ENCODE peak calls at places on chromosomes 11 and 22, in four cellular contexts. A is Panc1, O is BE2C, W is epithelial cell of proximal tubule. I is an unnamed sample.

GRCh38 chr11:71454470-71455113 is 1.6 kb downstream of the NADSYN1 start:
- DNase-seq in O (no peak), W (no peak), A (no peak), I (peak)

GRCh38 chr22:17476838-17477237 is 86.5 kb upstream of the SLC25A18 start:
- DNase-seq in O (no peak), W (no peak), A (no peak), I (no peak)

GRCh38 chr22:26447594-26448329 is 18.7 kb downstream of the ASPHD2 start:
- DNase-seq in W (no peak), O (no peak), A (no peak), I (no peak)

GRCh38 chr22:38299001-38299651 is 18.1 kb downstream of the CSNK1E start:
- DNase-seq in O (no peak), W (no peak), A (no peak), I (no peak)

GRCh38 chr11:120137611-120138521 is at the start of gene TRIM29:
- DNase-seq in O (no peak), A (no peak), W (no peak), I (no peak)

GRCh38 chr11:60950933-60951610 is 904 bp downstream of the SLC15A3 start:
- DNase-seq in O (no peak), A (no peak), W (no peak), I (no peak)

GRCh38 chr11:130278151-130278550 is 36.6 kb downstream of the ZBTB44 start:
- DNase-seq in W (no peak), O (no peak), A (no peak), I (no peak)

GRCh38 chr11:116427903-116428637 is 344.7 kb downstream of the BUD13 start:
- DNase-seq in A (no peak), O (peak), W (no peak), I (no peak)

GRCh38 chr11:67572305-67572704 is 11.3 kb upstream of the GSTP1 start:
- DNase-seq in W (no peak), A (no peak), O (no peak), I (no peak)
- TF ChIP-seq CTCF in W (no peak), A (no peak), O (no peak), I (no peak)

GRCh38 chr11:332651-333480 is 12.2 kb upstream of the IFITM3 start:
- DNase-seq in W (no peak), O (no peak), A (no peak), I (no peak)
- TF ChIP-seq CTCF in W (no peak), O (no peak), A (no peak), I (no peak)

DNA sequence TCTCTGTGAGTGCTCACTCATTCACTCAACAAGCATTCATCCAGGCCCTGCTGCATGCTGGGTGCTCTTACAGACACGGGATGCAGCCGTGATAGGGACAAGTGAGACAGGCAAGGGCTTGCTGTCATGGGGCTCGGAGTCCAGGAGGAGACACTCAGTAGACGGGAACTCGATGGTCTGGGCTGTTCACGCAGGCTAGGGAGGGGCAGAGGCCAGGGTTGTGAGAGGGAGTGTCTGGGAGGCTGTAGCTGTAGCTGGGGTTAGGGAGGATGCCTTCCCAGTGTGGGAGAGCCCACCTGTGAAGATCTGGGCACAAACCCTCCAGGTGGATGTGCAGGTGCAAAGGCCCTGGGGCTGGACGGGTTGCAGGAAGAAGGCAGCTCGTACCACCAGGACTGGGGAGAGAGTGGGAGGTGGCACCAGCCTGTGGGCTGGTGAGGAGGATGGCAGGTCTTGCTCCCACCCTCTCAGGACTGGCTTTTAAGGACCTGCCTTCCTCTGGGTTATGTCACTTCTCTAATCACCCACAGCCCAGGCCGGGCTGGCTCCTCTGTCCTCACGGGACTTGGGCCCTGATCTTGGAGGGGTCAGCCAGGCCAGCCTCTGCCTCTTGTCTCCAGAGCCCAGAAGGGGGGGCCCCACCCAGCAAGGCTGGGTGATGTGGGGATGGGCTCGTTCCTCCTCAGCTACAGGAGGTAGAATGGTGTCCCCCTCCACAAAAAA is 24.1 kb downstream of the FGF4 start:
- DNase-seq in W (no peak), A (no peak), O (no peak), I (no peak)
- TF ChIP-seq CTCF in W (no peak), A (no peak), O (no peak), I (no peak)

GRCh38 chr22:37258810-37259472 is 14.9 kb upstream of the RAC2 start:
- DNase-seq in A (no peak), W (no peak), O (no peak), I (no peak)

GRCh38 chr22:37260939-37261338 is 16.9 kb upstream of the RAC2 start:
- DNase-seq in O (peak), W (no peak), A (no peak), I (peak)

GRCh38 chr22:37260396-37260795 is 16.3 kb upstream of the RAC2 start:
- DNase-seq in O (no peak), W (no peak), A (no peak), I (no peak)

GRCh38 chr22:37258005-37258790 is 14.1 kb upstream of the RAC2 start:
- DNase-seq in W (no peak), O (no peak), A (no peak), I (no peak)

GRCh38 chr22:37259540-37260029 is 15.5 kb upstream of the RAC2 start:
- DNase-seq in A (no peak), W (no peak), O (peak), I (no peak)
- TF ChIP-seq CTCF in A (peak), W (peak), O (peak), I (peak)

GRCh38 chr11:12189543-12190235 is 79.3 kb downstream of the MICAL2 start:
- DNase-seq in W (no peak), A (no peak), O (no peak), I (no peak)
- TF ChIP-seq CTCF in W (no peak), A (no peak), O (no peak), I (no peak)

GRCh38 chr22:28883657-28883916 is 215 bp downstream of the ZNRF3 start:
- DNase-seq in O (no peak), W (no peak), A (no peak), I (no peak)

GRCh38 chr22:28882878-28883656 is at the start of gene ZNRF3:
- DNase-seq in O (peak), A (no peak), W (no peak), I (peak)

GRCh38 chr22:28884754-28885375 is 1.5 kb downstream of the ZNRF3 start:
- DNase-seq in A (no peak), W (no peak), O (no peak), I (no peak)

GRCh38 chr22:28882545-28882877 is 861 bp upstream of the ZNRF3 start:
- DNase-seq in A (no peak), W (no peak), O (no peak), I (no peak)

GRCh38 chr22:28883917-28884753 is 763 bp downstream of the ZNRF3 start:
- DNase-seq in O (peak), W (no peak), A (no peak), I (no peak)
- TF ChIP-seq CTCF in O (no peak), W (no peak), A (no peak), I (no peak)

GRCh38 chr11:132284048-132284447 is 913.6 kb downstream of the NTM start:
- DNase-seq in O (no peak), A (no peak), W (no peak), I (no peak)

GRCh38 chr11:132284611-132285010 is 914.2 kb downstream of the NTM start:
- DNase-seq in O (no peak), A (no peak), W (no peak), I (no peak)

DNA sequence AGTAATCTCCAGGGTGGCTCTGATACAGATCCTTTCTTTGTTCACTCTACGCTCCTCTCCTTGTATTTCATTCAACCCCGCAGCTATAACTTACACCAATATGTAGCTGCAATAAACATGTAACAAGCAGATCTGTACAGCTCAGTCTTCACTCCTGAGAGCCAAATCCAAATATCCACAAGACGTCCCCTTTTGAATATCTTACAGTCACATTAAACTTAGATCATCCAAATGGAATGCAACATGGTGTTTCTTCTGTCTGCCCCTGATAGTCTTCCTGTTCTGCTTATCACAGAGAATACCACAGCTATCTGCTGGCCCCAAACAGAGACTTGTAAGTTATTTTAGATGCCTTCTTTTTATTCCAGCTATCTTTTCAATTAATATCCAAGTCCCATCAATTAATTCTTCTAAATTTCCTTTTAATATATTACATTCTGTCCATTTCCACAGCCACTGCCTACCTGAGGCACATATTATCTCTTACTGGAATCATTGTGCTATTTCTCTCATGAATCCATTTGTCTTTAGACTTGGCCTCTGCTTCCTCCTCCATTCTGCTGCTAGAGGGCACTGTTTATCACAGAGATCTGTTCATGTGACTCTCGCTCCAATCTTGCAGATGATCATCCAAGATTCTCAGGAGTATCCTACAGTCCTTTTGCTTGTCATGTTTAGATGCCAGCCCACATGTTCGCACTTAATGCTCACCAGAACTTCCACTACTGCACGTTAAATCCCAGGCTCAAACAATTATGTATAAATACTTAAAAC is 908.6 kb downstream of the NTM start:
- DNase-seq in O (no peak), W (no peak), A (no peak), I (no peak)
- TF ChIP-seq CTCF in O (no peak), W (peak), A (peak), I (no peak)

GRCh38 chr22:46202897-46203589 is 47.0 kb downstream of the CDPF1 start:
- DNase-seq in O (no peak), W (no peak), A (no peak), I (no peak)
- TF ChIP-seq CTCF in O (no peak), W (no peak), A (no peak), I (no peak)

GRCh38 chr11:132942611-132943324 is 589.5 kb downstream of the OPCML start:
- DNase-seq in O (no peak), A (no peak), W (no peak), I (no peak)

GRCh38 chr11:132944557-132944920 is 587.8 kb downstream of the OPCML start:
- DNase-seq in A (no peak), W (no peak), O (no peak), I (no peak)

GRCh38 chr11:132941761-132942160 is 590.5 kb downstream of the OPCML start:
- DNase-seq in A (no peak), W (no peak), O (no peak), I (no peak)

GRCh38 chr11:132943325-132943736 is 589.0 kb downstream of the OPCML start:
- DNase-seq in A (no peak), W (no peak), O (no peak), I (no peak)

DNA sequence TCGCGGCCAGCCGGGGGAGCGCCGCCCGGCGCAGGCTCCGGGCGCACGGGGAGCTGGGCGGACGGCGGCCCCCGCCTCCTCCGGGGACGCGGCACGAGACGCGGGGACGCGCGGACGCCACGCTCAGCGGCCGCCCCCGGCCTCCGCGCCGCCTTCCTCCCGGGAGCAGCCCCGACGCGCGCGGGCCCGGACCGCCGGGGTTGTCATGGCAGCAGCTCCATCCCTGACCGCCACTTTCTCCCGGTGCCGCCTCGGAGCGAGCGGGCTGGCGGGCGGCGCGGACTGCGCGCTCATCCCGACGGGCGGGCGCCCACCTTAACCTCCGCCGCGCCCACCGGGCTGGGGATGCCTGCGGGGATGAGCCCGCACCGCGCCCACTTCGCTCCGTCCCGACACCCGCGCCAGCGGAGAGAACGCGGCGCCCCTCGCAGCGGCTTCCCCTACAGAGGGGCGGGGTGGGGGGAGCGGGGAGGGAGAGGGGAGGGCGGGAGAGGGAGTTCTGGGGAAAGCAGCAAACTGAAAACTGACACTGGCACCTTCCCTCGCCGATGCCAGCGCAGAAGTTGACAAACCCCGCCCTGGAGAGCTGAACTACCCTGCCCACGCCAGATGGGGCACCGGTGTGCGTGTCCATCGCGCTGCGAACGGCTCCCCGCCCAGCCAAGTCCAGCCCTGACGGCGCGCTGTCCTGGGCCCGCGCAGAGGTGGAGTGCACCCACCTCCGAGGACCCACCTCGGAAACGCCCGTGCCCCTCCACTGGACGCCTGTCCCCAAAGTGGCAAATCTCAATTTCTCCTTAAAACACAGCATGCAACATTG is 588.4 kb downstream of the OPCML start:
- DNase-seq in W (no peak), O (no peak), A (no peak), I (no peak)
- TF ChIP-seq CTCF in W (no peak), O (no peak), A (peak), I (no peak)

DNA sequence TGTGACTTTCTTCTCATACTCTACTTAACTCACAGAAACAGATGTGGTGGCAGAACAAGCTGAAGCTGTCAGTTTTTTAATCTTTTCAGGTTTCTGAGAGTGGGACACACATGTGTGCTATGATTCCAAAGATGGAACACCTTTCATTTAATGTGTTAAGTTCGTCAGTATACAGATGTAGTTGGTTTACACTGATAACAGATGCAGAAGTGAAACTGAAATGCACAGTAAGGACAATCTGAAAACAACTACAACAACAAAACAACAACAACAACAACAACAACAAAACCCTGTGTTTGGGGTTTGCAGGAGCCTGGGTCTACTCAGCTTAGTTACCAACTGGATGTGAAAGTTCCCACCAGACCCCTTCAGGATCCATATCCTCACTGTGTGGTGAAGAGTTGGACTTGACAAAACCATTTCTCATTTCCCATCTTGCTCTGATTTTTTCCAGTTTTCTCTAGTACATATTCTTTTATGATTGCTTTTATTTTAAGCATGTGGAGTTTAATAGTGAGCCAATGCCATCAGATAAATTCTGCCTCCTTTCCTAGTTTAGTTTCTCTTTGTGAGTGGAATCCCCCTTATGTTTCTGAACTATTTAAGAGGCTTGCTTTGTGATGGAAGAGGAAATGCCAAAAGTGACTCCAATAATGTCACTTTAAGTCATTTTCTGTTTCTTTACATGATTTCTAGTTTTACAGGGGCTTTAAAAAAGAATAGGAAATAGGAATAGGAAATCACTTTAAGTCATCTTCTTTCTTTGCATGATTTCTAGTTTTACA is 47.8 kb downstream of the ARHGAP42 start:
- DNase-seq in O (no peak), W (no peak), A (no peak), I (no peak)
- TF ChIP-seq CTCF in O (no peak), W (no peak), A (no peak), I (no peak)